ENCODE peak calls at places on chromosomes 6 and 20, in six cellular contexts. One of them, this sample, is unnamed.

GRCh38 chr6:150025201-150025917 is at the start of gene RAET1L:
- DNase-seq in dorsolateral prefrontal cortex: no peak
- DNase-seq in neural progenitor cell: no peak
- DNase-seq in IMR-90: peak
- DNase-seq in fibroblast of lung: peak
- DNase-seq in stomach: peak
- DNase-seq in this sample: peak

GRCh38 chr6:160788806-160789205 is 86.8 kb downstream of the PLG start:
- DNase-seq in dorsolateral prefrontal cortex: no peak
- DNase-seq in neural progenitor cell: no peak
- DNase-seq in IMR-90: no peak
- DNase-seq in fibroblast of lung: no peak
- DNase-seq in stomach: no peak
- DNase-seq in this sample: no peak

GRCh38 chr20:63071541-63072181 is 64.9 kb upstream of the BHLHE23 start:
- DNase-seq in dorsolateral prefrontal cortex: no peak
- DNase-seq in neural progenitor cell: peak
- DNase-seq in IMR-90: peak
- DNase-seq in fibroblast of lung: peak
- DNase-seq in stomach: no peak
- DNase-seq in this sample: no peak

GRCh38 chr6:15395087-15395486 is 149.2 kb downstream of the JARID2 start:
- DNase-seq in dorsolateral prefrontal cortex: no peak
- DNase-seq in neural progenitor cell: no peak
- DNase-seq in IMR-90: no peak
- DNase-seq in fibroblast of lung: no peak
- DNase-seq in stomach: no peak
- DNase-seq in this sample: no peak

GRCh38 chr6:28648035-28648877 is 122.6 kb downstream of the GPX5 start:
- DNase-seq in dorsolateral prefrontal cortex: no peak
- DNase-seq in neural progenitor cell: peak
- DNase-seq in IMR-90: peak
- DNase-seq in fibroblast of lung: peak
- DNase-seq in stomach: no peak
- DNase-seq in this sample: peak

GRCh38 chr6:39496951-39497350 is 174.4 kb upstream of the KCNK16 start:
- DNase-seq in dorsolateral prefrontal cortex: no peak
- DNase-seq in neural progenitor cell: no peak
- DNase-seq in IMR-90: no peak
- DNase-seq in fibroblast of lung: peak
- DNase-seq in stomach: peak
- DNase-seq in this sample: no peak

GRCh38 chr6:139037490-139037889 is 8.9 kb downstream of the ABRACL start:
- DNase-seq in dorsolateral prefrontal cortex: no peak
- DNase-seq in neural progenitor cell: no peak
- DNase-seq in IMR-90: peak
- DNase-seq in fibroblast of lung: peak
- DNase-seq in stomach: no peak
- DNase-seq in this sample: no peak

GRCh38 chr6:113995632-113996031 is 24.7 kb upstream of the HDAC2 start:
- DNase-seq in dorsolateral prefrontal cortex: peak
- DNase-seq in neural progenitor cell: peak
- DNase-seq in IMR-90: peak
- DNase-seq in fibroblast of lung: peak
- DNase-seq in stomach: no peak
- DNase-seq in this sample: peak

GRCh38 chr6:130680118-130680517 is 147.1 kb upstream of the SMLR1 start:
- DNase-seq in dorsolateral prefrontal cortex: no peak
- DNase-seq in neural progenitor cell: no peak
- DNase-seq in IMR-90: peak
- DNase-seq in fibroblast of lung: peak
- DNase-seq in stomach: no peak
- DNase-seq in this sample: no peak

GRCh38 chr6:16564430-16564829 is 196.8 kb downstream of the ATXN1 start:
- DNase-seq in dorsolateral prefrontal cortex: no peak
- DNase-seq in neural progenitor cell: no peak
- DNase-seq in IMR-90: peak
- DNase-seq in fibroblast of lung: peak
- DNase-seq in stomach: no peak
- DNase-seq in this sample: no peak

GRCh38 chr6:63927538-63927937 is 291.9 kb downstream of the PHF3 start:
- DNase-seq in dorsolateral prefrontal cortex: no peak
- DNase-seq in neural progenitor cell: peak
- DNase-seq in IMR-90: no peak
- DNase-seq in fibroblast of lung: no peak
- DNase-seq in stomach: no peak
- DNase-seq in this sample: no peak

GRCh38 chr20:31943052-31943471 is 8.8 kb downstream of the PDRG1 start:
- DNase-seq in dorsolateral prefrontal cortex: no peak
- DNase-seq in neural progenitor cell: no peak
- DNase-seq in IMR-90: no peak
- DNase-seq in fibroblast of lung: no peak
- DNase-seq in stomach: peak
- DNase-seq in this sample: no peak

GRCh38 chr20:31948008-31948407 is 3.8 kb downstream of the PDRG1 start:
- DNase-seq in dorsolateral prefrontal cortex: no peak
- DNase-seq in neural progenitor cell: no peak
- DNase-seq in IMR-90: no peak
- DNase-seq in fibroblast of lung: no peak
- DNase-seq in stomach: no peak
- DNase-seq in this sample: no peak

GRCh38 chr20:31949877-31950646 is 1.8 kb downstream of the PDRG1 start:
- DNase-seq in dorsolateral prefrontal cortex: no peak
- DNase-seq in neural progenitor cell: no peak
- DNase-seq in IMR-90: no peak
- DNase-seq in fibroblast of lung: no peak
- DNase-seq in stomach: no peak
- DNase-seq in this sample: no peak

GRCh38 chr20:31945790-31946189 is 6.1 kb downstream of the PDRG1 start:
- DNase-seq in dorsolateral prefrontal cortex: no peak
- DNase-seq in neural progenitor cell: no peak
- DNase-seq in IMR-90: no peak
- DNase-seq in fibroblast of lung: peak
- DNase-seq in stomach: no peak
- DNase-seq in this sample: no peak

GRCh38 chr20:31945319-31945718 is 6.5 kb downstream of the PDRG1 start:
- DNase-seq in dorsolateral prefrontal cortex: no peak
- DNase-seq in neural progenitor cell: no peak
- DNase-seq in IMR-90: no peak
- DNase-seq in fibroblast of lung: no peak
- DNase-seq in stomach: no peak
- DNase-seq in this sample: no peak
- H3K27ac ChIP-seq in dorsolateral prefrontal cortex: no peak
- H3K27ac ChIP-seq in neural progenitor cell: no peak
- H3K27ac ChIP-seq in IMR-90: no peak
- H3K27ac ChIP-seq in fibroblast of lung: no peak
- H3K27ac ChIP-seq in stomach: no peak
- H3K27ac ChIP-seq in this sample: no peak

GRCh38 chr6:22884441-22884840 is 315.1 kb downstream of the HDGFL1 start:
- DNase-seq in dorsolateral prefrontal cortex: no peak
- DNase-seq in neural progenitor cell: no peak
- DNase-seq in IMR-90: no peak
- DNase-seq in fibroblast of lung: no peak
- DNase-seq in stomach: no peak
- DNase-seq in this sample: no peak

GRCh38 chr6:22880686-22881433 is 311.5 kb downstream of the HDGFL1 start:
- DNase-seq in dorsolateral prefrontal cortex: no peak
- DNase-seq in neural progenitor cell: no peak
- DNase-seq in IMR-90: peak
- DNase-seq in fibroblast of lung: peak
- DNase-seq in stomach: no peak
- DNase-seq in this sample: no peak

GRCh38 chr6:22883061-22883717 is 313.8 kb downstream of the HDGFL1 start:
- DNase-seq in dorsolateral prefrontal cortex: no peak
- DNase-seq in neural progenitor cell: no peak
- DNase-seq in IMR-90: no peak
- DNase-seq in fibroblast of lung: no peak
- DNase-seq in stomach: no peak
- DNase-seq in this sample: no peak

GRCh38 chr6:22878706-22879105 is 309.3 kb downstream of the HDGFL1 start:
- DNase-seq in dorsolateral prefrontal cortex: no peak
- DNase-seq in neural progenitor cell: no peak
- DNase-seq in IMR-90: peak
- DNase-seq in fibroblast of lung: peak
- DNase-seq in stomach: no peak
- DNase-seq in this sample: no peak

DNA sequence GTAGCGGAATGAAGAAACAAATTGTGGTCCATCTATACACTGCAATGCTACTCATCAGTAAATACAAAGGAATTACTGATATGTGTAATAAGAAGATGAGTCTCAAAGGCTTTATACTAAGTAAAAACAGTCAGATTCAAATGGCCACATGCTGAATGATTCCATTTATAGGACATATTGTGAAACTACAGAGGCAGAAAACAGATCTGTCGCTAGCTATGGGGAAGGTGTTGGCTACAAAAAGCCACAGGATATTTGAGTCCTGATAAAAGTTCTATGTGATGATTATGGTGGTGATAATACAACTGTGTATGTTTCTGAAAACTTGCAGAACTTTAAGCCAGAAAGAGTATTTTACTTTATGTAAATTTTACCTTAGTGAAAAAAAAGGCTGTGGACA is 313.2 kb downstream of the HDGFL1 start:
- DNase-seq in dorsolateral prefrontal cortex: no peak
- DNase-seq in neural progenitor cell: no peak
- DNase-seq in IMR-90: no peak
- DNase-seq in fibroblast of lung: peak
- DNase-seq in stomach: no peak
- DNase-seq in this sample: no peak
- H3K27ac ChIP-seq in dorsolateral prefrontal cortex: no peak
- H3K27ac ChIP-seq in neural progenitor cell: no peak
- H3K27ac ChIP-seq in IMR-90: peak
- H3K27ac ChIP-seq in fibroblast of lung: no peak
- H3K27ac ChIP-seq in stomach: no peak
- H3K27ac ChIP-seq in this sample: no peak

GRCh38 chr20:20552076-20552475 is 160.4 kb downstream of the RALGAPA2 start:
- DNase-seq in dorsolateral prefrontal cortex: no peak
- DNase-seq in neural progenitor cell: no peak
- DNase-seq in IMR-90: no peak
- DNase-seq in fibroblast of lung: no peak
- DNase-seq in stomach: no peak
- DNase-seq in this sample: peak
- H3K27ac ChIP-seq in dorsolateral prefrontal cortex: no peak
- H3K27ac ChIP-seq in neural progenitor cell: no peak
- H3K27ac ChIP-seq in IMR-90: no peak
- H3K27ac ChIP-seq in fibroblast of lung: no peak
- H3K27ac ChIP-seq in stomach: no peak
- H3K27ac ChIP-seq in this sample: no peak

GRCh38 chr6:156950084-156950483 is 172.9 kb downstream of the ARID1B start:
- DNase-seq in dorsolateral prefrontal cortex: no peak
- DNase-seq in neural progenitor cell: no peak
- DNase-seq in IMR-90: no peak
- DNase-seq in fibroblast of lung: no peak
- DNase-seq in stomach: no peak
- DNase-seq in this sample: no peak
- H3K27ac ChIP-seq in dorsolateral prefrontal cortex: no peak
- H3K27ac ChIP-seq in neural progenitor cell: no peak
- H3K27ac ChIP-seq in IMR-90: no peak
- H3K27ac ChIP-seq in fibroblast of lung: no peak
- H3K27ac ChIP-seq in stomach: no peak
- H3K27ac ChIP-seq in this sample: no peak

DNA sequence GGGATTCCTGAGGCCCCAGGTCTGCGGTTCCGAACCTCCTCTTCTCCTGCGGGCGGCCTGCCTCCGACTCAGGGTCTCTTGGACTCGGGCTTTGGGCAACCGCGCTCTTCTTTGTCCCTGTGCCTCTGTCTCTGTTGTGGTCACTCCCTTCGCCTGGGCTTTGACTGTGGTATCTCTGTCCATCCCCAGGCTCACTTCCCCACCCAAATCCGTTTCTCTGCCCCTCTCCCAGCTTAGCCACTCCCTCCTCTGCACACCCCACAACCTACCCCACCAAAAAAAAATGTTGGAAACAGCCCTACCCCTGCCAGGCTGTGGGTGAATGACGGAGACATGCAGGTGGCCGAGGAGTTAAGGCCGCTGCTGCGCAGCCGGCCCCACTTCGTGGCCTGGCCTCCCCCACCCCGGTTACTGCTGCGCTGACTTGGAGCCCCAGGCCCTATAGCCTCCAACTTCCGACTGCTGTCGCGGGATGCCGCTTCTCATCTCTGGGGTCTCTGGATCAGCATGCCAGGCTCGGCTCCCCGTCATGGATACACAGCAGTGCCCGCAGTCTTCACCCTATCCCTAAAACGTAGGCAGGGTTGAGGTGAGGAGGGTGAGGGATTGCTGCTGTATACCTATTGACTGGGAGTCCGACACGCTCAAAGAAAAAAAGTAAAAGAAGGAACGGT is 2.7 kb upstream of the MAFB start:
- DNase-seq in dorsolateral prefrontal cortex: no peak
- DNase-seq in neural progenitor cell: peak
- DNase-seq in IMR-90: no peak
- DNase-seq in fibroblast of lung: no peak
- DNase-seq in stomach: no peak
- DNase-seq in this sample: no peak
- H3K27ac ChIP-seq in dorsolateral prefrontal cortex: no peak
- H3K27ac ChIP-seq in neural progenitor cell: no peak
- H3K27ac ChIP-seq in IMR-90: no peak
- H3K27ac ChIP-seq in fibroblast of lung: no peak
- H3K27ac ChIP-seq in stomach: no peak
- H3K27ac ChIP-seq in this sample: no peak

GRCh38 chr6:131946992-131947955 is 3.9 kb downstream of the CCN2 start:
- DNase-seq in dorsolateral prefrontal cortex: no peak
- DNase-seq in neural progenitor cell: no peak
- DNase-seq in IMR-90: peak
- DNase-seq in fibroblast of lung: peak
- DNase-seq in stomach: no peak
- DNase-seq in this sample: no peak
- H3K27ac ChIP-seq in dorsolateral prefrontal cortex: peak
- H3K27ac ChIP-seq in neural progenitor cell: no peak
- H3K27ac ChIP-seq in IMR-90: peak
- H3K27ac ChIP-seq in fibroblast of lung: no peak
- H3K27ac ChIP-seq in stomach: peak
- H3K27ac ChIP-seq in this sample: no peak

GRCh38 chr20:23186808-23187207 is 100.7 kb upstream of the CD93 start:
- DNase-seq in dorsolateral prefrontal cortex: no peak
- DNase-seq in neural progenitor cell: no peak
- DNase-seq in IMR-90: no peak
- DNase-seq in fibroblast of lung: no peak
- DNase-seq in stomach: no peak
- DNase-seq in this sample: no peak

GRCh38 chr20:23188377-23189169 is 102.4 kb upstream of the CD93 start:
- DNase-seq in dorsolateral prefrontal cortex: no peak
- DNase-seq in neural progenitor cell: no peak
- DNase-seq in IMR-90: no peak
- DNase-seq in fibroblast of lung: no peak
- DNase-seq in stomach: no peak
- DNase-seq in this sample: no peak

GRCh38 chr20:23189854-23190253 is 103.7 kb upstream of the CD93 start:
- DNase-seq in dorsolateral prefrontal cortex: no peak
- DNase-seq in neural progenitor cell: no peak
- DNase-seq in IMR-90: no peak
- DNase-seq in fibroblast of lung: no peak
- DNase-seq in stomach: no peak
- DNase-seq in this sample: no peak

GRCh38 chr20:23189341-23189740 is 103.2 kb upstream of the CD93 start:
- DNase-seq in dorsolateral prefrontal cortex: no peak
- DNase-seq in neural progenitor cell: no peak
- DNase-seq in IMR-90: no peak
- DNase-seq in fibroblast of lung: no peak
- DNase-seq in stomach: no peak
- DNase-seq in this sample: no peak

GRCh38 chr20:23187759-23188158 is 101.6 kb upstream of the CD93 start:
- DNase-seq in dorsolateral prefrontal cortex: no peak
- DNase-seq in neural progenitor cell: no peak
- DNase-seq in IMR-90: no peak
- DNase-seq in fibroblast of lung: no peak
- DNase-seq in stomach: peak
- DNase-seq in this sample: peak
- H3K27ac ChIP-seq in dorsolateral prefrontal cortex: no peak
- H3K27ac ChIP-seq in neural progenitor cell: no peak
- H3K27ac ChIP-seq in IMR-90: no peak
- H3K27ac ChIP-seq in fibroblast of lung: no peak
- H3K27ac ChIP-seq in stomach: no peak
- H3K27ac ChIP-seq in this sample: no peak

GRCh38 chr6:142902636-142903053 is 42.3 kb downstream of the HIVEP2 start:
- DNase-seq in dorsolateral prefrontal cortex: no peak
- DNase-seq in neural progenitor cell: no peak
- DNase-seq in IMR-90: peak
- DNase-seq in fibroblast of lung: peak
- DNase-seq in stomach: peak
- DNase-seq in this sample: peak
- H3K27ac ChIP-seq in dorsolateral prefrontal cortex: peak
- H3K27ac ChIP-seq in neural progenitor cell: no peak
- H3K27ac ChIP-seq in IMR-90: no peak
- H3K27ac ChIP-seq in fibroblast of lung: peak
- H3K27ac ChIP-seq in stomach: peak
- H3K27ac ChIP-seq in this sample: peak